ENCODE peak calls at places on chromosomes 12 and 14, in five cellular contexts. F, L, O, S and X are unnamed samples.

GRCh38 chr12:57881035-57881973 is 34.8 kb upstream of the CTDSP2 start:
- DNase-seq in F (peak), L (no peak), O (no peak), S (no peak), X (no peak)

GRCh38 chr12:18443768-18444437 is 182.6 kb downstream of the PIK3C2G start:
- DNase-seq in F (peak), L (no peak), O (no peak), S (no peak), X (no peak)

GRCh38 chr12:108833355-108833733 is 24.0 kb downstream of the SSH1 start:
- DNase-seq in F (peak), L (peak), O (no peak), S (no peak), X (peak)

GRCh38 chr12:6268484-6269157 is 41.9 kb upstream of the PLEKHG6 start:
- DNase-seq in F (no peak), L (no peak), O (no peak), S (peak), X (peak)

GRCh38 chr14:63727736-63728728 is at the start of gene SGPP1:
- DNase-seq in F (peak), L (peak), O (peak), S (peak), X (peak)

GRCh38 chr12:19978193-19978592 is 390.1 kb upstream of the PDE3A start:
- DNase-seq in F (peak), L (no peak), O (no peak), S (no peak), X (no peak)

GRCh38 chr12:131091976-131092691 is 138.4 kb downstream of the ADGRD1 start:
- DNase-seq in F (no peak), L (no peak), O (no peak), S (no peak), X (peak)

GRCh38 chr12:42020226-42020625 is 124.4 kb downstream of the GXYLT1 start:
- DNase-seq in F (no peak), L (no peak), O (no peak), S (no peak), X (no peak)

GRCh38 chr12:71546322-71546861 is 106.8 kb downstream of the LGR5 start:
- DNase-seq in F (peak), L (no peak), O (no peak), S (no peak), X (no peak)

GRCh38 chr12:13162904-13163303 is 33.6 kb upstream of the EMP1 start:
- DNase-seq in F (no peak), L (no peak), O (no peak), S (no peak), X (no peak)

GRCh38 chr12:48198619-48198973 is 4.5 kb downstream of the OR10AD1 start:
- DNase-seq in F (no peak), L (no peak), O (no peak), S (peak), X (no peak)

GRCh38 chr12:19895609-19896008 is 456.3 kb downstream of the AEBP2 start:
- DNase-seq in F (no peak), L (no peak), O (no peak), S (no peak), X (no peak)

GRCh38 chr12:105222726-105223357 is 13.1 kb downstream of the APPL2 start:
- DNase-seq in F (no peak), L (no peak), O (no peak), S (no peak), X (no peak)

GRCh38 chr12:124015791-124016510 is 42.9 kb downstream of the ZNF664 start:
- DNase-seq in F (no peak), L (no peak), O (no peak), S (no peak), X (no peak)

GRCh38 chr14:101823081-101823480 is 61.6 kb downstream of the PPP2R5C start:
- DNase-seq in F (no peak), L (no peak), O (no peak), S (no peak), X (no peak)

GRCh38 chr14:23294734-23295561 is 7.7 kb downstream of the PPP1R3E start:
- DNase-seq in F (peak), L (peak), O (peak), S (peak), X (peak)

GRCh38 chr14:89635615-89636014 is 218.6 kb upstream of the FOXN3 start:
- DNase-seq in F (peak), L (no peak), O (peak), S (no peak), X (no peak)

GRCh38 chr14:67722293-67722692 is 20.6 kb downstream of the RDH12 start:
- DNase-seq in F (peak), L (peak), O (peak), S (peak), X (peak)

GRCh38 chr12:113796086-113796827 is 169.9 kb downstream of the RBM19 start:
- DNase-seq in F (no peak), L (no peak), O (no peak), S (no peak), X (peak)

GRCh38 chr12:81610955-81611889 is 147.9 kb downstream of the PPFIA2 start:
- DNase-seq in F (peak), L (peak), O (peak), S (peak), X (peak)

GRCh38 chr12:94025730-94026129 is 122.6 kb upstream of the PLXNC1 start:
- DNase-seq in F (no peak), L (no peak), O (no peak), S (no peak), X (no peak)

GRCh38 chr12:15756822-15757221 is 32.4 kb downstream of the EPS8 start:
- DNase-seq in F (peak), L (no peak), O (no peak), S (no peak), X (no peak)

GRCh38 chr12:105769486-105769885 is 369.3 kb downstream of the NUAK1 start:
- DNase-seq in F (no peak), L (no peak), O (no peak), S (no peak), X (no peak)

GRCh38 chr12:2733493-2734252 is 61.1 kb upstream of the FKBP4 start:
- DNase-seq in F (no peak), L (no peak), O (peak), S (peak), X (no peak)

GRCh38 chr14:68780358-68781160 is 12.3 kb downstream of the ZFP36L1 start:
- DNase-seq in F (peak), L (no peak), O (peak), S (no peak), X (peak)

GRCh38 chr12:49821375-49822287 is 6.6 kb downstream of the NCKAP5L start:
- DNase-seq in F (no peak), L (no peak), O (no peak), S (no peak), X (no peak)

GRCh38 chr12:49824416-49824815 is 3.8 kb downstream of the NCKAP5L start:
- DNase-seq in F (no peak), L (no peak), O (no peak), S (no peak), X (no peak)

GRCh38 chr12:49824886-49825285 is 3.3 kb downstream of the NCKAP5L start:
- DNase-seq in F (peak), L (no peak), O (no peak), S (no peak), X (no peak)

GRCh38 chr12:49823951-49824350 is 4.3 kb downstream of the NCKAP5L start:
- DNase-seq in F (no peak), L (no peak), O (peak), S (no peak), X (no peak)

DNA sequence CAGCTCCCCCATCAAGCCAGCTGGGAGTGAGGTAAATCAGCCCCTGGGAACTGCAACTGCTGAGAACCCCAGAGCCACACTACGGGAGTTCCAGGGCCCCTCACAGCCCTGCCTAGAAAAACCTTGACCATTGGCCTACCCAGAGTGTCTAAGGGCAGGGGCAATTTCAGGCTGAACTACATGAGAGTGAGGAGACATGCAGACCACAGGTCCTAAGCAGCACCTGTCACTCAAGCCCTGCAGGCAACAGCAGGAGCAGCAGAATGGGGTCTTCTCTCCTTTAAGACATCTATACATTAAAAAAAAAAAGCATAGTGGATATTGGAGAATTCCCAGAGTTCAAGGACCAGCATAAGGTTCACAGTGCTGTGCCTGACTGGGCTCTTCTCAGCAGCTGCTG is 4.9 kb downstream of the NCKAP5L start:
- DNase-seq in F (no peak), L (no peak), O (no peak), S (no peak), X (no peak)
- H3K4me3 ChIP-seq in F (no peak), L (no peak), O (no peak), S (no peak), X (no peak)

DNA sequence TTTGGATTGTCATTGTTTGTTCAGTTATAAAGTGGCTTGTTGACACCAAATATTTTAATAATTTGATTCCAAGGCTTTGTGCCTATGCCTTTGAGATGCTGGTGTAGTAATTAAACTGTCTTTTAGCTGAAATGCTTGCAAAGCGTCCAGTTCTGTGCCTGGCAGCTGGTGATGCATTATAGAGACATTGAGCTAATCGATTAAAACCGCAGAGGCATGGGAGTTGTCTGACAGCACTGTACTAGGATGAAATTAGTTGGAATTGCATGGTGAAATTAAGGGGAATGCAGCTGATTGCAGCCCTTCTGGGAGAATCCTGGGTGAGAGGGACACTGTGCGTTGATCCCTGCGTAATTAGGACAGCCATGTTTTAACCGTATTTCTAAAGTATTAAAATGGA is 343.5 kb downstream of the NPAS3 start:
- DNase-seq in F (no peak), L (no peak), O (no peak), S (no peak), X (no peak)
- H3K4me3 ChIP-seq in F (no peak), L (no peak), O (no peak), S (no peak), X (no peak)

GRCh38 chr12:51813931-51814310 is 34.6 kb downstream of the FIGNL2 start:
- DNase-seq in F (no peak), L (no peak), O (no peak), S (peak), X (no peak)
- H3K4me3 ChIP-seq in F (no peak), L (peak), O (peak), S (peak), X (peak)

GRCh38 chr12:122528992-122529391 is 1.9 kb downstream of the KNTC1 start:
- DNase-seq in F (no peak), L (no peak), O (no peak), S (no peak), X (no peak)

GRCh38 chr12:122527478-122527944 is 462 bp downstream of the KNTC1 start:
- DNase-seq in F (peak), L (peak), O (peak), S (peak), X (no peak)

GRCh38 chr12:122523846-122524718 is 2.7 kb downstream of the RSRC2 start:
- DNase-seq in F (no peak), L (no peak), O (no peak), S (no peak), X (no peak)

GRCh38 chr12:122526683-122527477 is at the start of the genes KNTC1 and RSRC2:
- DNase-seq in F (peak), L (peak), O (peak), S (peak), X (peak)

GRCh38 chr12:122528582-122528981 is 1.5 kb downstream of the KNTC1 start:
- DNase-seq in F (no peak), L (no peak), O (no peak), S (no peak), X (no peak)
- H3K4me3 ChIP-seq in F (no peak), L (no peak), O (no peak), S (peak), X (peak)

GRCh38 chr12:69529021-69529420 is 56.2 kb upstream of the CCT2 start:
- DNase-seq in F (no peak), L (no peak), O (no peak), S (no peak), X (no peak)

DNA sequence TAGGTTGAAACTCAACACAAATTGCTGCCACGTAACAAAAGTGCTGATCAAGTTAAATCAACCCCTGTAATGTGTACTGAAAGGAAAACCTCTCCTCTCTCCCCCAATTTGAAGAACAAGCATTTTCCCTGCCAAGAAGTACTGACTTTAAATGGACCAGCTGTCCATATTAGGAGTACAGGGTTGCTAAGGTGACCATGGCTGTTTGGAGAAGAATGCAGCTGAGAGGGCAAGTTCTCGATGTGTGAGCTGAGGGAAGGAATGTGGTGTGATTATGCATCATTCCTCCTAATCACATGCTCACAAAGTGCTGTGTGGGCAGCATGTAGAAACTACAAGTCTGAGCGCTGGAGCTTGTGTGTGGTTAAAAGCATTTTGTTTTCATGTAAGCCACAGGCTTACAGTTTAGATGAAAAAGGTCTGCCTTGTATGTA is 50.9 kb upstream of the CCT2 start:
- DNase-seq in F (peak), L (peak), O (no peak), S (peak), X (peak)
- H3K4me3 ChIP-seq in F (no peak), L (no peak), O (no peak), S (no peak), X (no peak)

DNA sequence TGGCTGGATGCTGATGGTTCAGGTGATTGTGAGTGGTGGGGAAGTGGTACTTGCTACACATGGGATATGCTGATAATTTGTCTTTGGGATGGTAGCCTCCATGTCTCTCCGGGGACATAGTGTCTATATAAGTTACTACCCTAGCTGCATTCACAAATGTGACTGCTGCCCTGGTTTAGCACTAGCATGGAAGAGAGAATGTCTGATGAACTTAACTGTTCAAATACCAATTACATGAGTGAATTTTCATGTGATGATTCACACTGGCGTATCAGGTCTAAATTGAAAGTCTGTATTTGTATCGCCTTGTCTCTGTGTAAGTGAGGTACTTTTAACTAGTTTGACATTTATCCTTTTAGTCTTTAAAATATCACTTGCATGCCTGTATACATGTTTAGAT is 34.4 kb downstream of the ATF7IP start:
- DNase-seq in F (peak), L (no peak), O (no peak), S (no peak), X (no peak)
- H3K4me3 ChIP-seq in F (no peak), L (no peak), O (no peak), S (no peak), X (no peak)